ENCODE peak calls at places on chromosomes 13 and 19, in eight cellular contexts. K is CD8-positive, alpha-beta memory T cell; T is SJSA1; W is colonic mucosa; A is heart right ventricle; N is CD8-positive, alpha-beta T cell; B is tibial artery; Q is thoracic aorta. M is an unnamed sample.

GRCh38 chr13:110937511-110938303 is 22.8 kb upstream of the ANKRD10 start:
- DNase-seq in K (no peak), T (no peak), W (no peak), A (no peak), N (no peak), B (no peak), Q (no peak), M (no peak)

GRCh38 chr13:24396821-24397220 is 87.4 kb downstream of the C1QTNF9 start:
- DNase-seq in K (no peak), T (no peak), W (no peak), A (no peak), N (no peak), B (no peak), Q (no peak), M (no peak)

GRCh38 chr19:1407662-1408299 is 395 bp downstream of the DAZAP1 start:
- DNase-seq in K (peak; percentile 49), T (no peak), W (peak; percentile 42), A (peak; percentile 53), N (peak; percentile 32), B (peak; percentile 75), Q (no peak), M (no peak)

GRCh38 chr19:32864318-32865007 is 5.1 kb downstream of the SLC7A9 start:
- DNase-seq in K (no peak), T (no peak), W (no peak), A (no peak), N (no peak), B (peak; percentile 51), Q (no peak), M (no peak)

GRCh38 chr13:76812971-76813691 is 73.1 kb downstream of the KCTD12 start:
- DNase-seq in K (no peak), T (no peak), W (no peak), A (peak; percentile 35), N (no peak), B (peak; percentile 72), Q (no peak), M (no peak)

GRCh38 chr19:42555317-42555716 is 27.0 kb upstream of the CEACAM1 start:
- DNase-seq in K (no peak), T (no peak), W (no peak), A (peak; percentile 22), N (no peak), B (no peak), Q (no peak), M (no peak)

GRCh38 chr13:70117506-70117905 is 9.3 kb upstream of the KLHL1 start:
- DNase-seq in K (no peak), T (no peak), W (no peak), A (no peak), N (no peak), B (no peak), Q (no peak), M (no peak)

GRCh38 chr19:10690351-10690781 is 10.9 kb upstream of the QTRT1 start:
- DNase-seq in K (no peak), T (no peak), W (no peak), A (no peak), N (no peak), B (peak; percentile 76), Q (no peak), M (no peak)

GRCh38 chr19:30545752-30546151 is 173.6 kb downstream of the ZNF536 start:
- DNase-seq in K (no peak), T (no peak), W (no peak), A (no peak), N (no peak), B (peak; percentile 27), Q (no peak), M (no peak)

GRCh38 chr19:50449236-50449899 is 16.7 kb downstream of the MYBPC2 start:
- DNase-seq in K (no peak), T (no peak), W (no peak), A (no peak), N (no peak), B (no peak), Q (no peak), M (no peak)

GRCh38 chr19:39937094-39937493 is 2.7 kb upstream of the FCGBP start:
- DNase-seq in K (no peak), T (no peak), W (peak; percentile 34), A (no peak), N (no peak), B (no peak), Q (no peak), M (no peak)

GRCh38 chr19:7703332-7703731 is 1.4 kb upstream of the FCER2 start:
- DNase-seq in K (no peak), T (no peak), W (no peak), A (no peak), N (no peak), B (no peak), Q (no peak), M (no peak)

GRCh38 chr19:7700128-7700470 is 1.8 kb downstream of the FCER2 start:
- DNase-seq in K (no peak), T (no peak), W (no peak), A (no peak), N (no peak), B (no peak), Q (no peak), M (no peak)

GRCh38 chr19:7701049-7701653 is 780 bp downstream of the FCER2 start:
- DNase-seq in K (no peak), T (no peak), W (no peak), A (no peak), N (no peak), B (no peak), Q (no peak), M (no peak)

GRCh38 chr19:7699422-7700127 is 2.4 kb downstream of the FCER2 start:
- DNase-seq in K (no peak), T (no peak), W (no peak), A (no peak), N (no peak), B (no peak), Q (no peak), M (no peak)

GRCh38 chr19:7701654-7702457 is at the start of gene FCER2:
- DNase-seq in K (no peak), T (no peak), W (no peak), A (no peak), N (no peak), B (no peak), Q (no peak), M (no peak)
- H3K4me1 ChIP-seq in K (peaks cover 29% of the 10 kb centered on the region), T (no peaks in the 10 kb centered on the region), W (no peaks in the 10 kb centered on the region), A (no peaks in the 10 kb centered on the region), N (peaks cover 28% of the 10 kb centered on the region), B (no peaks in the 10 kb centered on the region), Q (no peaks in the 10 kb centered on the region), M (no peaks in the 10 kb centered on the region)

GRCh38 chr13:106568225-106569003 is 477 bp upstream of the ARGLU1 start:
- DNase-seq in K (no peak), T (no peak), W (no peak), A (no peak), N (no peak), B (no peak), Q (no peak), M (no peak)
- H3K4me1 ChIP-seq in K (peaks cover 46% of the 10 kb centered on the region), T (peaks cover 26% of the 10 kb centered on the region), W (peaks cover 9% of the 10 kb centered on the region), A (peaks cover 42% of the 10 kb centered on the region), N (peaks cover 37% of the 10 kb centered on the region), B (no peaks in the 10 kb centered on the region), Q (peaks cover 26% of the 10 kb centered on the region), M (peaks cover 40% of the 10 kb centered on the region)

GRCh38 chr19:18502236-18502632 is 19.6 kb downstream of the ELL start:
- DNase-seq in K (peak; percentile 37), T (no peak), W (no peak), A (no peak), N (no peak), B (no peak), Q (no peak), M (no peak)
- H3K4me1 ChIP-seq in K (peaks cover 97% of the 10 kb centered on the region), T (no peaks in the 10 kb centered on the region), W (peaks cover 43% of the 10 kb centered on the region), A (peaks cover 95% of the 10 kb centered on the region), N (peaks cover 83% of the 10 kb centered on the region), B (peaks cover 4% of the 10 kb centered on the region), Q (peaks cover 86% of the 10 kb centered on the region), M (peaks cover 100% of the 10 kb centered on the region)

GRCh38 chr13:72970956-72971355 is 87.8 kb upstream of the KLF5 start:
- DNase-seq in K (no peak), T (no peak), W (no peak), A (no peak), N (no peak), B (no peak), Q (no peak), M (no peak)
- H3K4me1 ChIP-seq in K (no peaks in the 10 kb centered on the region), T (no peaks in the 10 kb centered on the region), W (no peaks in the 10 kb centered on the region), A (no peaks in the 10 kb centered on the region), N (no peaks in the 10 kb centered on the region), B (no peaks in the 10 kb centered on the region), Q (no peaks in the 10 kb centered on the region), M (no peaks in the 10 kb centered on the region)

DNA sequence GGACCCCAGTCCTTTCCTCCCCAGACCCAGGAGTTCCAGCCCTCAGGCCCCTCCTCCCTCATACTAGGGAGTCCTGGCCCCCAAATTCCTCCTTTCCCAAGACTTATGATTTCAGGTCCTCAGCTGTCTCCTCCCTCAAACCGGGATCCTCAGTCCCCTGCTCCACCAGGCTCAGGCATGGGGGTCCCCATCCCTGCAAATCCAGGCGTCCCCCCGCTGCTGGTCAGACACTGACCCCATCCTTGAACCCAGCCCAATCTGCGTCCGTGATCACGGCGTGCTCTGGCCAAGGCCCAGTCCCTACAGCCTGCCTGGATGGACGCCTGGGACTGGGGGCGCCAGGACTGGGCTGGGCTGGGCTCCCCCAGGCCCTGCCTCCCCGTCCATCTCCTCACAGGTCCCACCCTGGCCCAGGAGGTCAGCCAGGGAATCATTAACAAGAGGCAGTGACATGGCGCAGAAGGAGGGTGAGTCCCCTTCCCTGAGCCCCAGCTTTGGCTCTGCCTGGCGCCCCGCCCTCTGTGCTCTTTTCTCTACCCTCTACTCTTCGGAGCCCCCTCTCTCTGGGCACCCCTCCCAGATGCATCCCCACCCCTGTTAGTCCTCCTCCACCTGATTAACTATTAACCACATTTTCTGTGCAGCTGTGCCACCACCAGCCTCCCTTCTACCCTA is 672 bp downstream of the HPN start:
- DNase-seq in K (no peak), T (no peak), W (no peak), A (no peak), N (no peak), B (no peak), Q (no peak), M (no peak)
- H3K4me1 ChIP-seq in K (peaks cover 31% of the 10 kb centered on the region), T (no peaks in the 10 kb centered on the region), W (no peaks in the 10 kb centered on the region), A (peaks cover 50% of the 10 kb centered on the region), N (peaks cover 28% of the 10 kb centered on the region), B (peaks cover 4% of the 10 kb centered on the region), Q (peaks cover 11% of the 10 kb centered on the region), M (peaks cover 32% of the 10 kb centered on the region)

DNA sequence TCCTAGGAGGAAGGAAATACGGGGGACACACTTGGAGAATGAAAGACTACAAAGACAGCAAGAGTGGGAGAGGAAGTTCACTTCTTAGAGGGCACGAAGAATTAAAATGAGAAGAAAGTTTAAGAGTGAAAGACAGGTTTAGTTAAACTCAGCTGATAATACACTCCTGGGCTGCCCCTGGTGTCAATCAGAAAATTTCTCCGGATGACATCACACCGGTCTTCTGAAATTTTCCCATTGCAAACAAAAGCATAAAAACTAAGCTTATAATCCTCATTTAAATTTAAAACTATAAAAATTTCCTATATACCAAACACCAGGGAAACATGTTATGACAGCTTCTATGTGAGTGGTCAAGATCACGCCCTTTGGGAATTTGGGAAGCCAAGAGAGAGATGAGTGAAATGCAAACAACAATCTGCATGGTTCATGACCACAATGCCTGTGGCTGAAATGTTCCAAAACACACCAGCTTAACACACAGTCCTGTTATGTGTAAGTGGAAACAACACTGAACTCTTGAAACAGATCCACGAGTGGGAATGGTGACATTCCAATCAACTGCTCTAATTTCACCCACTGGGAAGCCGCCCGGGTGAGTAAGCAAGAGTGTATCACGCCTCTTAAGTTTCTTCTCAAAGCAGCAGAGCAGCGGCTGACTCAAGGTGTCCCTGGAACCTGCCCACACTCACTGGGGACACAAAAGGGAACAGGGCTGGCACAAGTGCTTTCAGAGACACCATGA is 49.0 kb downstream of the BRD4 start:
- DNase-seq in K (no peak), T (no peak), W (no peak), A (no peak), N (no peak), B (peak; percentile 77), Q (peak; percentile 63), M (no peak)
- H3K4me1 ChIP-seq in K (peaks cover 90% of the 10 kb centered on the region), T (peaks cover 50% of the 10 kb centered on the region), W (peaks cover 27% of the 10 kb centered on the region), A (peaks cover 100% of the 10 kb centered on the region), N (peaks cover 93% of the 10 kb centered on the region), B (no peaks in the 10 kb centered on the region), Q (peaks cover 95% of the 10 kb centered on the region), M (peaks cover 100% of the 10 kb centered on the region)